ENCODE peak calls at places on chromosomes 16 and 17, in nine cellular contexts. K is NB4, G is HTR-8/SVneo, E is BJ, M is GM23338, O is mesendoderm, D is iris pigment epithelial cell, T is ACHN, S is NCI-H146. R is an unnamed sample.

GRCh38 chr16:87723224-87723619 is 42.6 kb downstream of the KLHDC4 start:
- DNase-seq in K (no peak), G (no peak), E (no peak), M (no peak), O (no peak), D (peak; percentile 96), T (peak; percentile 97), S (peak; percentile 27), R (no peak)

GRCh38 chr16:66502020-66502913 is 47.7 kb downstream of the TK2 start:
- DNase-seq in K (peak; percentile 49), G (no peak), E (no peak), M (no peak), O (no peak), D (peak; percentile 77), T (no peak), S (no peak), R (no peak)

GRCh38 chr16:69120096-69120664 is 12.2 kb downstream of the CHTF8 start:
- DNase-seq in K (no peak), G (no peak), E (no peak), M (no peak), O (no peak), D (no peak), T (no peak), S (no peak), R (no peak)

GRCh38 chr16:15041260-15042011 is 14.4 kb downstream of the NTAN1 start:
- DNase-seq in K (no peak), G (no peak), E (no peak), M (peak; percentile 56), O (peak; percentile 26), D (peak; percentile 33), T (no peak), S (no peak), R (no peak)

GRCh38 chr17:76433693-76434092 is 19.3 kb downstream of the UBE2O start:
- DNase-seq in K (no peak), G (no peak), E (no peak), M (no peak), O (no peak), D (no peak), T (no peak), S (no peak), R (no peak)

GRCh38 chr16:18062713-18063112 is 273.8 kb downstream of the NPIPA8 start:
- DNase-seq in K (no peak), G (no peak), E (no peak), M (peak; percentile 54), O (peak; percentile 18), D (no peak), T (no peak), S (no peak), R (no peak)

GRCh38 chr16:15843635-15844279 is 13.1 kb downstream of the MYH11 start:
- DNase-seq in K (no peak), G (no peak), E (no peak), M (no peak), O (no peak), D (no peak), T (no peak), S (no peak), R (no peak)

GRCh38 chr16:56600398-56600999 is 7.9 kb upstream of the MT2A start:
- DNase-seq in K (peak; percentile 68), G (peak; percentile 65), E (no peak), M (peak; percentile 80), O (peak; percentile 55), D (peak; percentile 65), T (peak; percentile 73), S (peak; percentile 42), R (no peak)

GRCh38 chr17:37131064-37131463 is 182.3 kb downstream of the AATF start:
- DNase-seq in K (no peak), G (no peak), E (no peak), M (peak; percentile 27), O (no peak), D (no peak), T (peak; percentile 22), S (no peak), R (no peak)

GRCh38 chr17:68748381-68748780 is 147.2 kb upstream of the FAM20A start:
- DNase-seq in K (no peak), G (no peak), E (no peak), M (no peak), O (no peak), D (no peak), T (no peak), S (no peak), R (no peak)

GRCh38 chr16:72884573-72884972 is 163.4 kb downstream of the ZFHX3 start:
- DNase-seq in K (no peak), G (no peak), E (no peak), M (no peak), O (no peak), D (no peak), T (no peak), S (no peak), R (no peak)

GRCh38 chr17:50149099-50149424 is 1.4 kb downstream of the PPP1R9B start:
- DNase-seq in K (no peak), G (no peak), E (no peak), M (no peak), O (no peak), D (no peak), T (no peak), S (no peak), R (no peak)

GRCh38 chr16:54174201-54174600 is 112.4 kb downstream of the IRX3 start:
- DNase-seq in K (peak; percentile 51), G (no peak), E (no peak), M (peak; percentile 39), O (no peak), D (no peak), T (no peak), S (peak; percentile 18), R (no peak)

GRCh38 chr17:12041316-12041715 is 20.6 kb downstream of the MAP2K4 start:
- DNase-seq in K (peak; percentile 43), G (peak; percentile 33), E (peak; percentile 25), M (no peak), O (no peak), D (peak; percentile 85), T (peak; percentile 64), S (no peak), R (no peak)

GRCh38 chr16:82935781-82936180 is 309.0 kb downstream of the CDH13 start:
- DNase-seq in K (peak; percentile 50), G (no peak), E (no peak), M (no peak), O (no peak), D (no peak), T (peak; percentile 40), S (no peak), R (no peak)

GRCh38 chr17:59725691-59726090 is 18.2 kb downstream of the VMP1 start:
- DNase-seq in K (peak; percentile 77), G (no peak), E (peak; percentile 10), M (no peak), O (no peak), D (peak; percentile 45), T (no peak), S (no peak), R (peak; percentile 52)

GRCh38 chr17:73156887-73157870 is 7.6 kb upstream of the SSTR2 start:
- DNase-seq in K (no peak), G (no peak), E (no peak), M (no peak), O (peak; percentile 48), D (no peak), T (no peak), S (peak; percentile 13), R (no peak)

GRCh38 chr17:38912221-38912813 is 13.1 kb upstream of the LASP1NB start:
- DNase-seq in K (no peak), G (no peak), E (no peak), M (no peak), O (no peak), D (peak; percentile 30), T (no peak), S (no peak), R (no peak)

R was measured in SIG-M5.